ENCODE peak calls at places on chromosomes 5 and 9, in seven cellular contexts. N is adrenal gland, C is psoas muscle, U is tibial artery, L is H9, H is mammary epithelial cell, I is tibial nerve. Q is an unnamed sample. For H3K4me1, the result is how much of the 10 kb centered on the place peaks cover.

GRCh38 chr9:9003184-9003583 is 1203.6 kb upstream of the DMAC1 start:
- DNase-seq in N (peak), C (no peak), U (peak), L (no peak), H (no peak), I (peak), Q (no peak)

GRCh38 chr9:90027296-90027790 is 422.5 kb downstream of the GADD45G start:
- DNase-seq in N (no peak), C (no peak), U (no peak), L (no peak), H (peak), I (no peak), Q (no peak)

GRCh38 chr5:128965011-128965637 is at the start of gene SLC27A6:
- DNase-seq in N (peak), C (no peak), U (no peak), L (peak), H (peak), I (no peak), Q (peak)

GRCh38 chr9:4048441-4048840 is 251.4 kb downstream of the GLIS3 start:
- DNase-seq in N (no peak), C (no peak), U (no peak), L (no peak), H (no peak), I (no peak), Q (no peak)

GRCh38 chr5:42242829-42243485 is 180.3 kb upstream of the GHR start:
- DNase-seq in N (no peak), C (peak), U (peak), L (no peak), H (no peak), I (peak), Q (no peak)

GRCh38 chr9:123059472-123060220 is 26.2 kb downstream of the GPR21 start:
- DNase-seq in N (no peak), C (no peak), U (no peak), L (no peak), H (peak), I (no peak), Q (no peak)

GRCh38 chr9:137671721-137672120 is 52.9 kb downstream of the EHMT1 start:
- DNase-seq in N (no peak), C (no peak), U (no peak), L (no peak), H (no peak), I (no peak), Q (no peak)

GRCh38 chr9:132412089-132412488 is 2.1 kb downstream of the CFAP77 start:
- DNase-seq in N (no peak), C (no peak), U (no peak), L (peak), H (peak), I (no peak), Q (no peak)

GRCh38 chr9:137772281-137772873 is 105.2 kb upstream of the CACNA1B start:
- DNase-seq in N (no peak), C (no peak), U (no peak), L (peak), H (no peak), I (no peak), Q (no peak)

DNA sequence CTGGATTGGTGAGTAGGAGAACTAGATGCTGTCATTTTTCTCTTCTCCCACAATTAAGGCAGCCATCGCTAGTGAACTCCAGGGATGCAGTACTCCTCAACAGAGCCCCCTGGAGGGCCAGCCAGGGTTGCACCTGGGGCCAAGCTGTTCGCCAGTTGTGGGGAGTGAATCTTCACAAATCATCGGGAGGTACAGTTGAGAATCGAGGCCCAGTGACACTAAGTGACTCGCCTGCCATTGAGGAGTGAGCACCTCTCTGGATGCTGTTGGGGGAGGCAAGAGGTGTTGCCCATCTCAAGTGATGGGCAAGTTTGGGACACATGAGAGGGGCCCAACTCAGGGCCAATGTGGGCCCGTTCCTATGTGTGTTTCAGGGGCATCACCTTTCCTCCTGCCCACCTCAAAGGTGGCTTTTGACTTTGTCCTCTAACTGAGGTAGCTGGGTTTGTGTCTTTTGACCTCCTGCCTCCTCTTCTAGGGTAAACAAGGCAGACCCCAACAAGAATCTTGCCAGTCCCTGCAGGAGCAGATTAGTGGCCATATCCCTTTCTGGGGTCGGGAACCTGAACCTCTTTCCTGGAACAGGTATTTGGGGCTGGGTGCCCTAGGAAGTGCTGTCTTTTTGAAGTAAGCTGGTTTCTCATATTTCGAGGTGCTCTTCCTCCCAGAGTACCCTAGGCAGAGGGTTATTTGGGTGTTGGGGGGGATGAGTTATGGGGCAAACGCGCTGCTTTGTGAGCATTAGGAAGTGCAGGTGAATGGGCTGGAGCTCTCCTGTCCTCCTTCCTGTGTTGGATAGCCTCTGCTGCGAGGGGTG is 181.2 kb downstream of the MACROH2A1 start:
- DNase-seq in N (no peak), C (no peak), U (no peak), L (peak), H (no peak), I (no peak), Q (no peak)
- TF ChIP-seq CTCF in N (no peak), C (no peak), U (no peak), L (peak), H (no peak), I (no peak), Q (no peak)

DNA sequence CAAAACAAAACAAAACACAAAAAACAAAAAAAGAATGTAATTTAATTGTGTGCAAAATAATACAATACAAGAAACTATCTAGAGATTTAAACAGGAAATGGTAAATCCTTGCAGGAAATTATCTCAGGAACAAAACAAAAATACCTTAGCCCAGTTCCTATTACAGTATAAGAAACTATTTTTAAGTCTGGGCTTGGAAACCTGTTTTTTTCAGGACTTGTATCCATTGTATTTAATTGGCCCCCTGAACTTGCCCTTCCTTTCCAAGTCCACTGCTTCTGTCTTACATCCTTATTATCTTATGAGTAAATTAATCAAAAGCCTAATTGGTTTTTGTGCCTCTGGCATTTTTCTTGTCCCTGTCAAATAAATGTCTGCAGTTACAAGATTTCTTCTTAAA is 48.5 kb downstream of the ST8SIA4 start:
- DNase-seq in N (no peak), C (no peak), U (no peak), L (no peak), H (no peak), I (no peak), Q (no peak)
- H3K4me1 ChIP-seq in N (under half), C (under half), U (under half), L (under half), H (under half), I (under half), Q (under half)

GRCh38 chr5:150615141-150615699 is 25.2 kb upstream of the SYNPO start:
- DNase-seq in N (peak), C (no peak), U (peak), L (no peak), H (peak), I (no peak), Q (peak)

GRCh38 chr5:150612405-150612804 is 28.1 kb upstream of the SYNPO start:
- DNase-seq in N (no peak), C (no peak), U (no peak), L (no peak), H (no peak), I (no peak), Q (no peak)

GRCh38 chr5:150614651-150615040 is 25.8 kb upstream of the SYNPO start:
- DNase-seq in N (no peak), C (peak), U (no peak), L (no peak), H (no peak), I (no peak), Q (no peak)

GRCh38 chr5:150612905-150613670 is 27.4 kb upstream of the SYNPO start:
- DNase-seq in N (peak), C (peak), U (peak), L (no peak), H (no peak), I (no peak), Q (peak)

DNA sequence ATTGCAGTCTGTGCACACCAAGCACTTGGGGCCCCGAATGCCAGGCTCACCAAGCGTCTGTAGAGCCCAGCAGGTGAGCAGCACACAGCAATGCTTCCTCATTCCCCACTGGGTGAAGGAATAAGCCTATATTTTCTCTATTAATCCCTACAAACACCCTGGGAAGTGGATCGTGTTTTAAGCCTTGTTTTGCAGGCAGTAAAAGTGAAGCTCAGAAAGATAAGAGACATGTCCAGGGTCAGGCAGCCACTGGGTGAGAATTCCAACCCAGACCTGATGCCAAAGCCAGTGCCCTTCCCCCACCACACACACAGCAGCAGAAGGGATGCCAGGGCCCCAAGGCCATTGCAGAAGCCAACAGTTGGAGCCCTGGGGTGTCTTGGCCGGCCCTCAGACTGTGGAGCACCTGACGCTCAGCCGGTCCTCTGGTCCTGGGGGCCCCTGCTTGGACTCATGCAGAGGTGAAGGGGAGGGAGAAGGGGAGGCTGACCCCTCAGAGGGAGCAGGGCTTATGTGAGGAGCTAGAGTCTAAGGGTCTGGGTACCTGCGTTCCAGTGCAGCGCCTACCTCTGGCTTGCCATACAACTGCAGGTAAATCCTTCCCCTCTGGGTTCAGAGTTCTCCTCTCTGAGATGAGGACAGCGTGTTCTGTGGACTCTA is 26.3 kb upstream of the SYNPO start:
- DNase-seq in N (peak), C (peak), U (no peak), L (no peak), H (no peak), I (no peak), Q (peak)
- TF ChIP-seq CTCF in N (peak), C (peak), U (no peak), L (peak), H (no peak), I (no peak), Q (no peak)

GRCh38 chr5:124658867-124659557 is 87.4 kb downstream of the ZNF608 start:
- DNase-seq in N (no peak), C (no peak), U (no peak), L (no peak), H (no peak), I (no peak), Q (no peak)
- H3K4me1 ChIP-seq in N (half or more), C (half or more), U (under half), L (under half), H (half or more), I (half or more), Q (under half)